ENCODE peak calls at places on chromosomes 6 and 20, in nine cellular contexts. Q is fibroblast of the aortic adventitia, Z is GM12865, H is progenitor cell of endocrine pancreas, E is fibroblast of lung, A is tibial nerve, D is pancreas, V is left lung, L is fibroblast of mammary gland. C is an unnamed sample.

GRCh38 chr6:145887969-145888368 is 73.4 kb upstream of the FBXO30 start:
- DNase-seq in Q (peak; percentile 32), Z (peak; percentile 44), H (no peak), E (peak; percentile 36), A (no peak), D (no peak), V (no peak), L (peak; percentile 25), C (peak; percentile 38)

GRCh38 chr6:132391391-132392291 is 9.6 kb downstream of the MOXD1 start:
- DNase-seq in Q (peak; percentile 72), Z (no peak), H (no peak), E (peak; percentile 97), A (no peak), D (no peak), V (no peak), L (peak; percentile 83), C (no peak)

GRCh38 chr20:45487231-45487635 is 17.7 kb downstream of the WFDC2 start:
- DNase-seq in Q (no peak), Z (no peak), H (no peak), E (no peak), A (no peak), D (no peak), V (peak; percentile 81), L (no peak), C (peak; percentile 30)

GRCh38 chr20:35446356-35447078 is 8.5 kb upstream of the GDF5 start:
- DNase-seq in Q (no peak), Z (no peak), H (no peak), E (no peak), A (no peak), D (no peak), V (no peak), L (no peak), C (no peak)

GRCh38 chr6:85416049-85416448 is 33.8 kb upstream of the NT5E start:
- DNase-seq in Q (no peak), Z (no peak), H (no peak), E (peak; percentile 64), A (no peak), D (no peak), V (no peak), L (peak; percentile 79), C (no peak)

GRCh38 chr20:34362502-34363061 is 491 bp upstream of the ITCH start:
- DNase-seq in Q (no peak), Z (peak; percentile 6), H (no peak), E (no peak), A (no peak), D (no peak), V (no peak), L (no peak), C (no peak)

GRCh38 chr6:17395112-17395511 is 1.7 kb downstream of the CAP2 start:
- DNase-seq in Q (no peak), Z (no peak), H (no peak), E (no peak), A (no peak), D (no peak), V (no peak), L (no peak), C (no peak)

GRCh38 chr6:98118357-98119045 is 715.9 kb upstream of the POU3F2 start:
- DNase-seq in Q (no peak), Z (no peak), H (no peak), E (no peak), A (no peak), D (no peak), V (no peak), L (no peak), C (no peak)

GRCh38 chr20:38300433-38300832 is 3.5 kb upstream of the BPI start:
- DNase-seq in Q (no peak), Z (no peak), H (no peak), E (no peak), A (no peak), D (no peak), V (no peak), L (no peak), C (no peak)

GRCh38 chr6:17278289-17279061 is 2.7 kb upstream of the RBM24 start:
- DNase-seq in Q (peak; percentile 35), Z (no peak), H (no peak), E (peak; percentile 47), A (no peak), D (no peak), V (no peak), L (peak; percentile 32), C (no peak)

GRCh38 chr20:48398506-48399449 is 429.0 kb downstream of the PREX1 start:
- DNase-seq in Q (no peak), Z (peak; percentile 4), H (no peak), E (no peak), A (no peak), D (no peak), V (no peak), L (peak; percentile 24), C (peak; percentile 27)

GRCh38 chr20:37903317-37904007 is 535 bp downstream of the VSTM2L start:
- DNase-seq in Q (no peak), Z (no peak), H (no peak), E (no peak), A (no peak), D (no peak), V (peak; percentile 62), L (no peak), C (no peak)

GRCh38 chr6:140153703-140154102 is 779.3 kb upstream of the CITED2 start:
- DNase-seq in Q (peak; percentile 64), Z (no peak), H (no peak), E (peak; percentile 16), A (no peak), D (no peak), V (no peak), L (peak; percentile 30), C (no peak)

DNA sequence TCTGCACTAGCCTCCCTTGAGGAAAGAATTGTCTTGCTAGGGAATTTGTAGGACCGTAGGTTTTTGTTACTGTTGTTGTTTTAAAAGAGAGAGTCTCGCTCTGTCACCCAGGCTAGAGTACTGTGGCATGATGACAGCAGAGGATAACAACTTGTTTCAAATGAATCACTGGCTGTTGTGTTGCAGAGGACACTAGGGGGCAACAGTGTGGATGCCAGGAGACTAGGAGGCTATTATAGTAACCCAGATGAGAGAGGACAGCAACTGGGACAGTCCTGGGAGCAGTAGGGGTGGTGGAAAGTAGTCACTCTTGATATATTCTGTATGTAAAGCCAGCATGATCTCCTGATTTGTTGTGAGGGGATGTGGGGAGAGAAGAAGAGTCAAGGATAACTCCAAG is 41.8 kb upstream of the LAMA4 start:
- DNase-seq in Q (peak; percentile 47), Z (peak; percentile 12), H (no peak), E (peak; percentile 63), A (no peak), D (no peak), V (no peak), L (peak; percentile 76), C (peak; percentile 35)
- TF ChIP-seq CTCF in Q (peak; percentile 56), Z (peak; percentile 25), H (peak; percentile 40), E (peak; percentile 56), A (peak; percentile 19), D (no peak), V (no peak), L (peak; percentile 74), C (peak; percentile 50)

DNA sequence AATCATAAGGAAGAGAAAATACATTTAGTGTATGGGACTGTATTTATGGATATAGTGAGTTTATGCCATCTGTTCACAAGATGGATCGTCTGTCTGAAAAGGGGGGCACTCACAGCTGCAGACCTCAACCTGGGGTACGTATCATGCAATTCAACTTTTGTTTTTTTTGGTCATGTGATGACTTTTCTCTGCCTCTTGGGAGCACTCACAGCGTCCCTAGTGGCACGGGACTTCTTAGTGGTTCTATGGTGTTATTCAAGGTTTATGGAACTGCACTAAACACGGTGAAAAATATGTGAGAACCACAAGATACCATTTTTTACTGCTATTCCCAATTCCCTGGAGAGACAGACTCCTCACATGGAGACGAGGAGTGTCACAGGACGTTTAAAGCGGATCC is 60.4 kb upstream of the MPC1 start:
- DNase-seq in Q (no peak), Z (no peak), H (no peak), E (no peak), A (no peak), D (no peak), V (no peak), L (no peak), C (no peak)
- TF ChIP-seq CTCF in Q (no peak), Z (peak; percentile 15), H (no peak), E (no peak), A (no peak), D (no peak), V (no peak), L (no peak), C (no peak)

GRCh38 chr6:79981647-79982046 is 22.8 kb upstream of the TTK start:
- DNase-seq in Q (no peak), Z (no peak), H (no peak), E (no peak), A (no peak), D (no peak), V (no peak), L (no peak), C (no peak)

GRCh38 chr6:79989641-79990040 is 14.8 kb upstream of the TTK start:
- DNase-seq in Q (no peak), Z (no peak), H (no peak), E (no peak), A (no peak), D (no peak), V (no peak), L (no peak), C (no peak)

GRCh38 chr6:79985128-79985527 is 19.3 kb upstream of the TTK start:
- DNase-seq in Q (no peak), Z (peak; percentile 5), H (no peak), E (no peak), A (no peak), D (no peak), V (no peak), L (no peak), C (no peak)

DNA sequence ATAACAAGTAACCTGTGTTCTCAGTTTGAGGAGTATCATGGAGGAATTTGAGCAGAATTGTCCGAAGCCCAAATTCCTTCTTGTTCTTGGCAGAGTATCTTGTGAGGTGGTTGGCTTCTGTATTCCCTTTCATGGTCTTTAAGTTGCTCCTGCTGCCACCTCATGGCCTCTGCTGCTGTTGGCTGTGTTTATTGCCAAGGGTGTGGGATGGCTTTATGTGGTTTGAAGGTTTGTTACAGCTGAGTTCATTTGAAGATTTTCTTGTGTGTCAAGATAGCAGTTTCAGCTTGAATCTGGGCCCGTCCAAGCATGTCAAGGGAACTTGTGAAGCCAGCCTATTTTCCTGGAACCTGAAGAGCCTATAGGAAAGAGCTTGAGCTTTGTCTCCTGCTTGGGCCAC is 20.2 kb upstream of the TTK start:
- DNase-seq in Q (peak; percentile 27), Z (peak; percentile 35), H (no peak), E (no peak), A (no peak), D (no peak), V (no peak), L (peak; percentile 18), C (peak; percentile 10)
- TF ChIP-seq CTCF in Q (no peak), Z (no peak), H (no peak), E (no peak), A (no peak), D (no peak), V (no peak), L (no peak), C (no peak)

DNA sequence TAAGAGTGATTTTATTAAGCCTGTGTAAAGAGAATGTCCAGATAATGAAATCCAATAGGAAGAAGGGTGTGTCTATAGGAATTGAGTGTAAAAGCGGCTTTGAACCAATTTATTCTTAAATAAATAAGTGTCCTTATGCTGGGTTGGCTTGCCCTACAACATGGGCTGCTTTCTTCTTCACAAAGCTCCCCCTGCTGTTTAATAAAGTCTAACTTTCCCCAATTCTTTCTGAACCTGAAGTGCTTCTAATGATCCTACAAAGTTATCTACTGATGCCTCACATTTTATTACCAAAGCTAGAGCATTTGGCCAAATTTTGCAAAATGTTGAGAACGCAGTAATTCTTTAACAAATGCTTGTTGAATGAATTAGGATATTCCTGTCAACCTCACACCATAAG is 36.3 kb upstream of the SIRT5 start:
- DNase-seq in Q (peak; percentile 78), Z (peak; percentile 60), H (no peak), E (peak; percentile 80), A (no peak), D (no peak), V (no peak), L (peak; percentile 69), C (peak; percentile 56)
- TF ChIP-seq CTCF in Q (peak; percentile 49), Z (peak; percentile 21), H (peak; percentile 32), E (peak; percentile 43), A (peak; percentile 66), D (no peak), V (peak; percentile 14), L (peak; percentile 38), C (peak; percentile 14)

C was measured in NB4.